ENCODE peak calls at places on chromosomes 11 and 22, in nine cellular contexts. One of them, this sample, is unnamed. For H3K27me3 and H3K9me3, the result is how much of the 10 kb centered on the place peaks cover.

GRCh38 chr11:125165664-125166346 is 1.3 kb downstream of the PKNOX2 start:
- DNase-seq in naive thymus-derived CD4-positive, alpha-beta T cell: no peak
- DNase-seq in CD8-positive, alpha-beta memory T cell: no peak
- DNase-seq in right cardiac atrium: no peak
- DNase-seq in fibroblast of lung: peak
- DNase-seq in psoas muscle: no peak
- DNase-seq in GM23248: peak
- DNase-seq in IMR-90: peak
- DNase-seq in sigmoid colon: peak
- DNase-seq in this sample: peak

GRCh38 chr11:75325713-75326438 is 25.6 kb downstream of the ARRB1 start:
- DNase-seq in psoas muscle: peak
- DNase-seq in IMR-90: peak
- DNase-seq in naive thymus-derived CD4-positive, alpha-beta T cell: no peak
- DNase-seq in fibroblast of lung: peak
- DNase-seq in GM23248: peak
- DNase-seq in CD8-positive, alpha-beta memory T cell: no peak
- DNase-seq in right cardiac atrium: peak
- DNase-seq in sigmoid colon: peak
- DNase-seq in this sample: peak

GRCh38 chr11:17802491-17802890 is 67.9 kb downstream of the KCNC1 start:
- DNase-seq in GM23248: no peak
- DNase-seq in right cardiac atrium: no peak
- DNase-seq in naive thymus-derived CD4-positive, alpha-beta T cell: no peak
- DNase-seq in fibroblast of lung: no peak
- DNase-seq in sigmoid colon: no peak
- DNase-seq in psoas muscle: no peak
- DNase-seq in CD8-positive, alpha-beta memory T cell: no peak
- DNase-seq in IMR-90: no peak
- DNase-seq in this sample: no peak

GRCh38 chr11:130813638-130814037 is 102.6 kb downstream of the SNX19 start:
- DNase-seq in naive thymus-derived CD4-positive, alpha-beta T cell: no peak
- DNase-seq in CD8-positive, alpha-beta memory T cell: no peak
- DNase-seq in GM23248: no peak
- DNase-seq in fibroblast of lung: no peak
- DNase-seq in right cardiac atrium: no peak
- DNase-seq in psoas muscle: no peak
- DNase-seq in IMR-90: no peak
- DNase-seq in sigmoid colon: no peak
- DNase-seq in this sample: no peak

GRCh38 chr11:1906146-1906545 is 13.4 kb upstream of the TNNT3 start:
- DNase-seq in psoas muscle: no peak
- DNase-seq in sigmoid colon: no peak
- DNase-seq in right cardiac atrium: no peak
- DNase-seq in GM23248: no peak
- DNase-seq in IMR-90: no peak
- DNase-seq in CD8-positive, alpha-beta memory T cell: no peak
- DNase-seq in fibroblast of lung: no peak
- DNase-seq in naive thymus-derived CD4-positive, alpha-beta T cell: no peak
- DNase-seq in this sample: no peak

GRCh38 chr22:29987143-29987542 is 93.1 kb upstream of the HORMAD2 start:
- DNase-seq in CD8-positive, alpha-beta memory T cell: no peak
- DNase-seq in GM23248: no peak
- DNase-seq in naive thymus-derived CD4-positive, alpha-beta T cell: no peak
- DNase-seq in right cardiac atrium: no peak
- DNase-seq in IMR-90: no peak
- DNase-seq in fibroblast of lung: no peak
- DNase-seq in psoas muscle: no peak
- DNase-seq in sigmoid colon: no peak
- DNase-seq in this sample: no peak

GRCh38 chr11:64419818-64420485 is 61.0 kb downstream of the RPS6KA4 start:
- DNase-seq in sigmoid colon: no peak
- DNase-seq in psoas muscle: no peak
- DNase-seq in fibroblast of lung: peak
- DNase-seq in CD8-positive, alpha-beta memory T cell: no peak
- DNase-seq in IMR-90: no peak
- DNase-seq in naive thymus-derived CD4-positive, alpha-beta T cell: no peak
- DNase-seq in GM23248: peak
- DNase-seq in right cardiac atrium: no peak
- DNase-seq in this sample: no peak

GRCh38 chr11:58771458-58771855 is 39.7 kb upstream of the GLYAT start:
- DNase-seq in right cardiac atrium: no peak
- DNase-seq in psoas muscle: no peak
- DNase-seq in GM23248: peak
- DNase-seq in naive thymus-derived CD4-positive, alpha-beta T cell: no peak
- DNase-seq in sigmoid colon: no peak
- DNase-seq in IMR-90: no peak
- DNase-seq in CD8-positive, alpha-beta memory T cell: no peak
- DNase-seq in fibroblast of lung: no peak
- DNase-seq in this sample: peak

GRCh38 chr11:102546427-102546826 is 15.9 kb upstream of the MMP7 start:
- DNase-seq in GM23248: no peak
- DNase-seq in right cardiac atrium: no peak
- DNase-seq in IMR-90: no peak
- DNase-seq in CD8-positive, alpha-beta memory T cell: no peak
- DNase-seq in psoas muscle: no peak
- DNase-seq in fibroblast of lung: no peak
- DNase-seq in sigmoid colon: no peak
- DNase-seq in naive thymus-derived CD4-positive, alpha-beta T cell: no peak
- DNase-seq in this sample: no peak

GRCh38 chr22:24181996-24182560 is 791 bp downstream of the SUSD2 start:
- DNase-seq in psoas muscle: peak
- DNase-seq in fibroblast of lung: no peak
- DNase-seq in CD8-positive, alpha-beta memory T cell: no peak
- DNase-seq in right cardiac atrium: peak
- DNase-seq in naive thymus-derived CD4-positive, alpha-beta T cell: no peak
- DNase-seq in IMR-90: no peak
- DNase-seq in sigmoid colon: no peak
- DNase-seq in GM23248: no peak
- DNase-seq in this sample: no peak

GRCh38 chr22:32841175-32841574 is 39.7 kb downstream of the TIMP3 start:
- DNase-seq in fibroblast of lung: no peak
- DNase-seq in GM23248: no peak
- DNase-seq in CD8-positive, alpha-beta memory T cell: no peak
- DNase-seq in naive thymus-derived CD4-positive, alpha-beta T cell: no peak
- DNase-seq in IMR-90: no peak
- DNase-seq in right cardiac atrium: no peak
- DNase-seq in psoas muscle: no peak
- DNase-seq in sigmoid colon: no peak
- DNase-seq in this sample: no peak

GRCh38 chr11:128548655-128549255 is 38.6 kb downstream of the ETS1 start:
- DNase-seq in fibroblast of lung: peak
- DNase-seq in naive thymus-derived CD4-positive, alpha-beta T cell: no peak
- DNase-seq in GM23248: peak
- DNase-seq in right cardiac atrium: peak
- DNase-seq in psoas muscle: peak
- DNase-seq in CD8-positive, alpha-beta memory T cell: no peak
- DNase-seq in sigmoid colon: peak
- DNase-seq in IMR-90: peak
- DNase-seq in this sample: peak

GRCh38 chr22:11253000-11253511 is 4274.9 kb upstream of the OR11H1 start:
- DNase-seq in naive thymus-derived CD4-positive, alpha-beta T cell: no peak
- DNase-seq in CD8-positive, alpha-beta memory T cell: no peak
- DNase-seq in psoas muscle: peak
- DNase-seq in IMR-90: no peak
- DNase-seq in right cardiac atrium: peak
- DNase-seq in fibroblast of lung: no peak
- DNase-seq in GM23248: no peak
- DNase-seq in sigmoid colon: peak
- DNase-seq in this sample: no peak

GRCh38 chr11:57601297-57601696 is 3.8 kb downstream of the SERPING1 start:
- DNase-seq in naive thymus-derived CD4-positive, alpha-beta T cell: no peak
- DNase-seq in sigmoid colon: no peak
- DNase-seq in IMR-90: no peak
- DNase-seq in GM23248: no peak
- DNase-seq in psoas muscle: no peak
- DNase-seq in CD8-positive, alpha-beta memory T cell: no peak
- DNase-seq in right cardiac atrium: no peak
- DNase-seq in fibroblast of lung: no peak
- DNase-seq in this sample: no peak

GRCh38 chr11:118618115-118618990 is 10.9 kb downstream of the PHLDB1 start:
- DNase-seq in CD8-positive, alpha-beta memory T cell: no peak
- DNase-seq in right cardiac atrium: peak
- DNase-seq in fibroblast of lung: peak
- DNase-seq in GM23248: peak
- DNase-seq in psoas muscle: peak
- DNase-seq in naive thymus-derived CD4-positive, alpha-beta T cell: no peak
- DNase-seq in sigmoid colon: peak
- DNase-seq in IMR-90: peak
- DNase-seq in this sample: peak

GRCh38 chr11:76668362-76669155 is 2.0 kb downstream of the LRRC32 start:
- DNase-seq in GM23248: no peak
- DNase-seq in psoas muscle: peak
- DNase-seq in naive thymus-derived CD4-positive, alpha-beta T cell: no peak
- DNase-seq in IMR-90: no peak
- DNase-seq in fibroblast of lung: no peak
- DNase-seq in sigmoid colon: peak
- DNase-seq in right cardiac atrium: no peak
- DNase-seq in CD8-positive, alpha-beta memory T cell: no peak
- DNase-seq in this sample: no peak
- H3K4me3 ChIP-seq in GM23248: no peak
- H3K4me3 ChIP-seq in psoas muscle: peak
- H3K4me3 ChIP-seq in naive thymus-derived CD4-positive, alpha-beta T cell: no peak
- H3K4me3 ChIP-seq in IMR-90: no peak
- H3K4me3 ChIP-seq in fibroblast of lung: no peak
- H3K4me3 ChIP-seq in sigmoid colon: peak
- H3K4me3 ChIP-seq in right cardiac atrium: peak
- H3K4me3 ChIP-seq in CD8-positive, alpha-beta memory T cell: no peak
- H3K4me3 ChIP-seq in this sample: no peak

GRCh38 chr22:19719055-19719482 is 4.3 kb upstream of the GP1BB start:
- DNase-seq in sigmoid colon: no peak
- DNase-seq in fibroblast of lung: no peak
- DNase-seq in naive thymus-derived CD4-positive, alpha-beta T cell: no peak
- DNase-seq in right cardiac atrium: peak
- DNase-seq in psoas muscle: no peak
- DNase-seq in CD8-positive, alpha-beta memory T cell: no peak
- DNase-seq in IMR-90: no peak
- DNase-seq in GM23248: no peak
- DNase-seq in this sample: no peak
- H3K27me3 ChIP-seq in sigmoid colon: under half
- H3K27me3 ChIP-seq in fibroblast of lung: under half
- H3K27me3 ChIP-seq in naive thymus-derived CD4-positive, alpha-beta T cell: under half
- H3K27me3 ChIP-seq in right cardiac atrium: under half
- H3K27me3 ChIP-seq in psoas muscle: under half
- H3K27me3 ChIP-seq in CD8-positive, alpha-beta memory T cell: under half
- H3K27me3 ChIP-seq in IMR-90: under half
- H3K27me3 ChIP-seq in GM23248: under half
- H3K27me3 ChIP-seq in this sample: under half

GRCh38 chr22:47539374-47539773 is 776.9 kb downstream of the TBC1D22A start:
- DNase-seq in GM23248: no peak
- DNase-seq in naive thymus-derived CD4-positive, alpha-beta T cell: no peak
- DNase-seq in right cardiac atrium: no peak
- DNase-seq in CD8-positive, alpha-beta memory T cell: no peak
- DNase-seq in psoas muscle: no peak
- DNase-seq in fibroblast of lung: no peak
- DNase-seq in IMR-90: no peak
- DNase-seq in sigmoid colon: no peak
- DNase-seq in this sample: no peak

GRCh38 chr22:47540011-47540410 is 777.6 kb downstream of the TBC1D22A start:
- DNase-seq in naive thymus-derived CD4-positive, alpha-beta T cell: no peak
- DNase-seq in fibroblast of lung: no peak
- DNase-seq in GM23248: no peak
- DNase-seq in right cardiac atrium: no peak
- DNase-seq in CD8-positive, alpha-beta memory T cell: no peak
- DNase-seq in IMR-90: no peak
- DNase-seq in sigmoid colon: no peak
- DNase-seq in psoas muscle: no peak
- DNase-seq in this sample: no peak

GRCh38 chr22:47534150-47535133 is 772.0 kb downstream of the TBC1D22A start:
- DNase-seq in GM23248: no peak
- DNase-seq in right cardiac atrium: peak
- DNase-seq in CD8-positive, alpha-beta memory T cell: no peak
- DNase-seq in naive thymus-derived CD4-positive, alpha-beta T cell: no peak
- DNase-seq in fibroblast of lung: peak
- DNase-seq in sigmoid colon: no peak
- DNase-seq in IMR-90: no peak
- DNase-seq in psoas muscle: no peak
- DNase-seq in this sample: no peak

DNA sequence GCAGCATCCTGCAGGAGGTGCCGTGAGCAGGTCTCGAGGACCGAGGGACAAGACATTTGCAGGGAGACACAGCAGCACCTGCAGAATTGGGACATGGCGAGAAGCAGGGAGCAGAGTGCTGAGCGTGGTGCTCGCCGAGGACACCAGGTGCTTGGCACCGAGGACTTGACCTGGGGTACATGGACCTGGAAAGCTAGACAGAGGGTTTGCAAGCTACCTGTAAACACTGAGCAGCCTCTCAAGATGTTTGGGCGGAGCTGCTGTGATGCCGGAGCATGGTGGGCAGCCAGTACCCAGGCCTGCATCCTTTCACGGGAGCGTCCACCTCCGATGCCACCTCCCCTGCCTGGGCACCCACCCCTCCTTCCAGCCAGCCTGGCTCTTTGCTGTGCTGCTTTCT is 773.2 kb downstream of the TBC1D22A start:
- DNase-seq in fibroblast of lung: no peak
- DNase-seq in CD8-positive, alpha-beta memory T cell: no peak
- DNase-seq in sigmoid colon: no peak
- DNase-seq in IMR-90: no peak
- DNase-seq in psoas muscle: no peak
- DNase-seq in GM23248: no peak
- DNase-seq in naive thymus-derived CD4-positive, alpha-beta T cell: no peak
- DNase-seq in right cardiac atrium: no peak
- DNase-seq in this sample: no peak
- H3K9me3 ChIP-seq in fibroblast of lung: under half
- H3K9me3 ChIP-seq in CD8-positive, alpha-beta memory T cell: under half
- H3K9me3 ChIP-seq in sigmoid colon: under half
- H3K9me3 ChIP-seq in IMR-90: under half
- H3K9me3 ChIP-seq in psoas muscle: under half
- H3K9me3 ChIP-seq in GM23248: under half
- H3K9me3 ChIP-seq in naive thymus-derived CD4-positive, alpha-beta T cell: under half
- H3K9me3 ChIP-seq in right cardiac atrium: under half
- H3K9me3 ChIP-seq in this sample: under half

DNA sequence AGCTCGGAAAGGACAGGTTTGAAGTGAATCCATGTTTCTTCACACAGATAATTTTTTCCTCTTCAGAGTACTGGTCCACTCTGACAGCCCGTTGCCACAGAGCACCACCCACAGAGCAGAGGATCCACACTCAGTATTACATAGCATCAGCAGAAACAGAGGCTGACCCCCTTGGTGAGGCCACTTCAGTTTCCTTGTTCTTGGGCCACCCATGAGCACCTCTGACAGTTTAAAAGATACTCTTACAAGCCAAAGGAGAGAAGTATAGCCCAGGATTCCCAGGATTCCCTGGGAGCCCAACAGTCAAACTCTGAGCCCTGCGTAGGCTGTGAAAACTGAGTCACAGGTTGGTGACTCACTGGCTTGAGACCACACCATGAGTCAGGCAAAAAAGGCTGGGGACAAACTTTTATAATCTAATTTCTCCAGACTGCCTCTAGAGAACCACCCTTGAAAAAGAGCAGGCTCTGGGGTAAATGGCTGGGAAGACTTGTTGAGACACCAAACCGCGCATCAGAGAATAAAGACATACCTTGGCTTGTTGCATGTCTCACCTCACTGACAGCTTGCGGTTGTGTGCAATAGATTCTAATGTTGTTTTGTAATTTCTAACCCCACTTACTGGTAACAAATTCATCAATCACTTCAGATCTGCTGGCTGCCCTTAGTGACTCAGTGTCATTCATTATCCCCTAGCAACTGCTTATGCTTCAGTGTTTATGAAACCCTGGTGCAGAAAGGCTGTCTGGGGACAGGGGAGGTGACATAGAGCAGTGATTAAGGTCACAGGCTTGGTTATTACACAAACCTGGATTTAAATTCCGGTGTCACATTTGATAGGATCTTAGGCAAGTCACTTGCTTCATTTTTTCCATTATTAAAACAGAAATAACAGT is 56.9 kb upstream of the PRSS23 start:
- DNase-seq in psoas muscle: peak
- DNase-seq in fibroblast of lung: peak
- DNase-seq in CD8-positive, alpha-beta memory T cell: no peak
- DNase-seq in sigmoid colon: peak
- DNase-seq in GM23248: peak
- DNase-seq in naive thymus-derived CD4-positive, alpha-beta T cell: no peak
- DNase-seq in right cardiac atrium: peak
- DNase-seq in IMR-90: peak
- DNase-seq in this sample: peak
- H3K4me3 ChIP-seq in psoas muscle: no peak
- H3K4me3 ChIP-seq in fibroblast of lung: no peak
- H3K4me3 ChIP-seq in CD8-positive, alpha-beta memory T cell: no peak
- H3K4me3 ChIP-seq in sigmoid colon: no peak
- H3K4me3 ChIP-seq in GM23248: no peak
- H3K4me3 ChIP-seq in naive thymus-derived CD4-positive, alpha-beta T cell: no peak
- H3K4me3 ChIP-seq in right cardiac atrium: no peak
- H3K4me3 ChIP-seq in IMR-90: no peak
- H3K4me3 ChIP-seq in this sample: no peak

This sample was measured in MG63.